ENCODE peak calls at places on chromosomes 13 and 19, in five cellular contexts. V is activated CD4-positive, alpha-beta T cell treated with anti-CD3 and anti-CD28 coated beads, Interleukin-2, amount 50 U/mL, for 24 hours; F is EH; M is activated T-cell treated with anti-CD3 and anti-CD28 coated beads, Interleukin-2, amount 50 U/mL, for 72 hours; C is stimulated activated CD8-positive, alpha-beta memory T cell treated with anti-CD3 and anti-CD28 coated beads, Interleukin-7, amount 100 ng/mL, for 1 hour. G is an unnamed sample.

GRCh38 chr19:7539827-7540425 is 4.4 kb downstream of the PNPLA6 start:
- DNase-seq in M (no peak), C (no peak), F (no peak), V (no peak), G (no peak)

GRCh38 chr19:40348961-40349507 is 539 bp downstream of the PLD3 start:
- DNase-seq in C (no peak), M (no peak), V (no peak), F (peak; percentile 57), G (peak; percentile 21)

GRCh38 chr13:42561752-42562467 is 12.0 kb upstream of the TNFSF11 start:
- DNase-seq in V (no peak), M (peak; percentile 58), C (no peak), F (no peak), G (no peak)

GRCh38 chr19:46492841-46493235 is 2.8 kb downstream of the PNMA8B start:
- DNase-seq in F (no peak), V (no peak), M (no peak), C (no peak), G (no peak)

GRCh38 chr13:93307166-93307565 is 80.6 kb downstream of the GPC6 start:
- DNase-seq in C (no peak), V (no peak), F (peak; percentile 8), M (no peak), G (peak; percentile 10)

GRCh38 chr19:1343026-1343425 is 40.7 kb upstream of the NDUFS7 start:
- DNase-seq in M (no peak), V (no peak), C (no peak), F (peak; percentile 23), G (no peak)

GRCh38 chr19:295687-296370 is 4.6 kb upstream of the PLPP2 start:
- DNase-seq in C (no peak), M (no peak), F (no peak), V (no peak), G (no peak)

GRCh38 chr19:7191946-7192691 is 102.1 kb downstream of the INSR start:
- DNase-seq in V (peak; percentile 39), F (peak; percentile 38), M (peak; percentile 75), C (no peak), G (peak; percentile 12)

GRCh38 chr13:50365683-50366391 is 350.6 kb downstream of the KCNRG start:
- DNase-seq in C (no peak), V (peak; percentile 60), M (peak; percentile 66), F (no peak), G (peak; percentile 30)

GRCh38 chr13:79782541-79783216 is 301.7 kb downstream of the NDFIP2 start:
- DNase-seq in C (no peak), F (peak; percentile 49), M (no peak), V (no peak), G (peak; percentile 27)

GRCh38 chr19:28330831-28331230 is 882.1 kb downstream of the UQCRFS1 start:
- DNase-seq in F (no peak), V (no peak), C (no peak), M (no peak), G (no peak)

G was measured in EL.